ENCODE peak calls at places on chromosomes 6 and 20, in four cellular contexts. E, Z, M and R are unnamed samples.

GRCh38 chr20:19726126-19726525 is 31.9 kb upstream of the RIN2 start:
- DNase-seq in E (no peak), Z (no peak), M (no peak), R (no peak)

GRCh38 chr6:127879685-127880084 is 21.2 kb downstream of the THEMIS start:
- DNase-seq in E (no peak), Z (no peak), M (no peak), R (peak)

GRCh38 chr6:38184780-38185080 is 365.2 kb downstream of the ZFAND3 start:
- DNase-seq in E (no peak), Z (no peak), M (no peak), R (no peak)

GRCh38 chr6:108589244-108589730 is 28.6 kb downstream of the FOXO3 start:
- DNase-seq in E (peak), Z (no peak), M (peak), R (no peak)

GRCh38 chr6:107957165-107957908 is 671 bp downstream of the SEC63 start:
- DNase-seq in E (peak), Z (no peak), M (peak), R (no peak)

GRCh38 chr6:118810420-118811027 is 83.4 kb upstream of the ASF1A start:
- DNase-seq in E (no peak), Z (no peak), M (no peak), R (no peak)

GRCh38 chr6:31579546-31580445 is 2.4 kb downstream of the LTB start:
- DNase-seq in E (no peak), Z (no peak), M (no peak), R (no peak)

GRCh38 chr6:118678866-118679265 is 27.5 kb upstream of the CEP85L start:
- DNase-seq in E (no peak), Z (no peak), M (no peak), R (no peak)

GRCh38 chr6:17057322-17057721 is 44.5 kb upstream of the STMND1 start:
- DNase-seq in E (no peak), Z (no peak), M (no peak), R (no peak)
- TF ChIP-seq TARDBP in E (no peak), Z (no peak), M (no peak), R (no peak)

DNA sequence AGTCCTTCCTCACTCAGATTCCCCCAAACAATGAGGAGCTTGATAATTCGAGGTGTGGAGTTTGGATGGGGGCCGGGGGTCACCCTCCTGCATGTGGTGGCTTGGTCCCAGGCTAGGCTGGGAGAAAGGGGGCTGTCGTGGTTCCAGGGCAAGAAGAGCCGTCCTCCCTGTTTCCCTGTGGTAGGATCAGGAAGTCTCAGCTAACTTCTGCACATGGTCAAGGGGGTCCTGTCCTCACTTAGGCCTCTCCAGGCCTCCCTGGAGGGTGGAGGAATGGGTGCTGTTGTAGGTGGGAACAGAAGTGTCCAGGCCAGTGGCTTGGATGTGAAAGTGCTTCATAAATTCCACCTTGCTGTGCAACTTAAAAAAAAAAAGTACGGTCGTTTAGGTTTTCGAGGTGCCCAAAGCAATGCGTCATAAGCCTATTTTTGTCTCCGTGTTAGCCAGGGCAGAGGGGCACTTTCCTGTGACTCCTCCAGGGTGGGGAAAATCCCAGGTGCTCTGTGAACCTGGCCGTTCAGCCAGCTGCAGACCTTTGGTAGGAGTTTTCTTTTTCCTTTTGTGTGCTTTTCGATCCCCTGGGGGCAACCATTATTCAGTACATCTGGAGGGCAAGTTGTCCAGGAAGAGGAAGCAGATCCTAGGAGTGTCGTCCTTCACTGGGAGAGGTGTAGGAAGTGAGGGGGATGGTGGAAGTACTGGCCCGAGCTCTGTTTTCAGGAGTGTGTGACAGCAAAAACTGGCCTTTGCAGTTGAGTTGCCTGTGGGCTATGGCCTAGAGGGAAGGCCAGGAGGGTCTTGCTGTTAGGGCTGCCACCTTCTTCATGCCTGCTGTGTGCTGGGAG is 9.6 kb downstream of the IGF2R start:
- DNase-seq in E (no peak), Z (peak), M (no peak), R (no peak)
- TF ChIP-seq FOXK2 in E (no peak), Z (no peak), M (no peak), R (no peak)

GRCh38 chr6:148760143-148760505 is 13.3 kb downstream of the UST start:
- DNase-seq in E (no peak), Z (no peak), M (no peak), R (no peak)

GRCh38 chr6:148760568-148761531 is 14.0 kb downstream of the UST start:
- DNase-seq in E (no peak), Z (peak), M (no peak), R (no peak)

GRCh38 chr6:148761532-148761951 is 14.7 kb downstream of the UST start:
- DNase-seq in E (no peak), Z (no peak), M (no peak), R (no peak)

GRCh38 chr6:148758492-148758891 is 11.7 kb downstream of the UST start:
- DNase-seq in E (no peak), Z (peak), M (no peak), R (no peak)

GRCh38 chr6:148757944-148758343 is 11.1 kb downstream of the UST start:
- DNase-seq in E (no peak), Z (no peak), M (no peak), R (no peak)
- TF ChIP-seq SP1 in E (no peak), Z (no peak), M (no peak), R (no peak)

GRCh38 chr20:5002077-5002413 is 735 bp upstream of the SLC23A2 start:
- DNase-seq in E (no peak), Z (no peak), M (no peak), R (no peak)

GRCh38 chr20:4999788-5000187 is 1.5 kb downstream of the SLC23A2 start:
- DNase-seq in E (no peak), Z (no peak), M (no peak), R (no peak)

GRCh38 chr20:5003626-5004025 is 2.3 kb upstream of the SLC23A2 start:
- DNase-seq in E (no peak), Z (no peak), M (no peak), R (peak)

GRCh38 chr20:5000263-5001173 is 792 bp downstream of the SLC23A2 start:
- DNase-seq in E (no peak), Z (no peak), M (peak), R (peak)

GRCh38 chr20:5001174-5002076 is at the start of gene SLC23A2:
- DNase-seq in E (peak), Z (no peak), M (no peak), R (peak)
- TF ChIP-seq TARDBP in E (no peak), Z (no peak), M (peak), R (no peak)

GRCh38 chr6:160931378-160932343 is 59.9 kb upstream of the MAP3K4 start:
- DNase-seq in E (no peak), Z (no peak), M (no peak), R (no peak)

GRCh38 chr6:160929831-160930230 is 61.7 kb upstream of the MAP3K4 start:
- DNase-seq in E (no peak), Z (no peak), M (no peak), R (no peak)

GRCh38 chr6:160930547-160931377 is 60.8 kb upstream of the MAP3K4 start:
- DNase-seq in E (peak), Z (no peak), M (peak), R (peak)

GRCh38 chr6:160927416-160927815 is 64.2 kb upstream of the MAP3K4 start:
- DNase-seq in E (no peak), Z (no peak), M (no peak), R (no peak)

DNA sequence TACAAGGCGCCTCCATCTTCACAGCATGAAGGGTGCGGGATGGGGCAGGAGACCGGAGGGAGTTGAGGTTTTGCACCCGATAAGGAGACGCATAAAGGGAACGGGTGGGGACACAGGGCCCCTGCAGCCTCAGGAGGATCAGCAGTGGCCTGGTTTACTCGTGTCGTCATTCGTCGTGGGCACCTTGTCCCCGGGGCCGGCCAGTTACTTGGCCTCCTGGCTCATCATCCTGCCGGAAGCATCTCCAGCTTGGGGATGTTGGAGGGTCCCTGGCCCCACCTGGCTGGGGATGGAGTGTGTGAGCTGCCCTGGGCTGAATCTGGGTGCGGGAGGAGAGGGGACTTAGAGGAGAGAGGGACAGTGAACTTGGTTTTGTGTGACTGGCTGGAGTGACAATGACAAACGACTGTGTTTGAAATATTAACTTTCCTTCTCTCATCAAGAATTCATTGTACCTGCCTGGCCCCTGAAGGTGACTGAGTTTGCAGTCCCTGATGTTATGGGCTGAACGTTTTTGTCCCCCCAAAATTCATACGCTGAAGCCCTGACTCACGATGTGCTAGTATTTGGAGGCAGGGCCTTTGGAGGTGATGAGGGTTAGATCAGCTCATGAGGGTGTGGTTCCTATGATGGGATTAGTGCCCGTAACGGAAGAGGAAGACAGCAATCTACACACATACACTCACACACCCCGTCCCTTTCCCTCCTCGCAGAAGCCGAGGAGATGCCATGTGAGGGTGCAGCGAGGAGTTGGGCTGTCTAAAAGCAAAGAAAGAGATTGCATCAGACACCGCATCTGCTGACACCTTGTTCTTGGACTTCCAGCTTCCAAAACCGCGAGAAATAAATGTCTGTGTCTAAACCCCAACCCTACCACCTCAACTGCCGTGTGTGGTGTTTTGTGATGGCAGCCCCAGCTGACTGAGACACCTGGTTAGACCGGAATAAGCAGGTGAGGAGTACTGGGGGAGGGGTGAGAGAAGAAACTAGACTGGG is 65.0 kb upstream of the MAP3K4 start:
- DNase-seq in E (peak), Z (no peak), M (no peak), R (no peak)
- TF ChIP-seq FOXK2 in E (no peak), Z (no peak), M (no peak), R (no peak)